ENCODE peak calls at places on chromosomes 7 and 10, in seven cellular contexts. One of them, this sample, is unnamed.

GRCh38 chr7:64558323-64558705 is 4.6 kb downstream of the ZNF680 start:
- DNase-seq in AG09319: no peak
- DNase-seq in natural killer cell: no peak
- DNase-seq in WTC11: no peak
- DNase-seq in tibial nerve: no peak
- DNase-seq in anterior cingulate cortex: no peak
- DNase-seq in mesenchymal stem cell: no peak
- DNase-seq in this sample: no peak

GRCh38 chr10:77531441-77532001 is 106.1 kb downstream of the KCNMA1 start:
- DNase-seq in WTC11: no peak
- DNase-seq in mesenchymal stem cell: peak
- DNase-seq in AG09319: no peak
- DNase-seq in anterior cingulate cortex: no peak
- DNase-seq in tibial nerve: peak
- DNase-seq in natural killer cell: no peak
- DNase-seq in this sample: no peak

GRCh38 chr7:139647085-139647484 is 123.6 kb downstream of the CLEC2L start:
- DNase-seq in tibial nerve: no peak
- DNase-seq in WTC11: no peak
- DNase-seq in anterior cingulate cortex: no peak
- DNase-seq in AG09319: no peak
- DNase-seq in mesenchymal stem cell: no peak
- DNase-seq in natural killer cell: peak
- DNase-seq in this sample: no peak

GRCh38 chr7:65800890-65801341 is 72.0 kb upstream of the VKORC1L1 start:
- DNase-seq in anterior cingulate cortex: no peak
- DNase-seq in tibial nerve: no peak
- DNase-seq in AG09319: no peak
- DNase-seq in mesenchymal stem cell: no peak
- DNase-seq in natural killer cell: no peak
- DNase-seq in WTC11: no peak
- DNase-seq in this sample: no peak

GRCh38 chr10:99535764-99536399 is 3.1 kb downstream of the NKX2-3 start:
- DNase-seq in tibial nerve: no peak
- DNase-seq in mesenchymal stem cell: no peak
- DNase-seq in WTC11: peak
- DNase-seq in anterior cingulate cortex: no peak
- DNase-seq in AG09319: no peak
- DNase-seq in natural killer cell: no peak
- DNase-seq in this sample: no peak

GRCh38 chr10:36574212-36574611 is 551.2 kb upstream of the ANKRD30A start:
- DNase-seq in natural killer cell: no peak
- DNase-seq in mesenchymal stem cell: peak
- DNase-seq in WTC11: no peak
- DNase-seq in anterior cingulate cortex: no peak
- DNase-seq in tibial nerve: peak
- DNase-seq in AG09319: no peak
- DNase-seq in this sample: no peak

GRCh38 chr7:116499168-116500070 is at the start of gene CAV2:
- DNase-seq in AG09319: no peak
- DNase-seq in WTC11: peak
- DNase-seq in mesenchymal stem cell: peak
- DNase-seq in tibial nerve: peak
- DNase-seq in natural killer cell: no peak
- DNase-seq in anterior cingulate cortex: no peak
- DNase-seq in this sample: no peak

GRCh38 chr10:27072436-27073114 is 27.7 kb downstream of the ANKRD26 start:
- DNase-seq in mesenchymal stem cell: no peak
- DNase-seq in WTC11: peak
- DNase-seq in tibial nerve: no peak
- DNase-seq in anterior cingulate cortex: no peak
- DNase-seq in natural killer cell: no peak
- DNase-seq in AG09319: no peak
- DNase-seq in this sample: no peak

GRCh38 chr7:19519443-19519977 is 189.3 kb downstream of the POLR1F start:
- DNase-seq in tibial nerve: no peak
- DNase-seq in mesenchymal stem cell: peak
- DNase-seq in WTC11: no peak
- DNase-seq in natural killer cell: no peak
- DNase-seq in anterior cingulate cortex: no peak
- DNase-seq in AG09319: no peak
- DNase-seq in this sample: no peak

GRCh38 chr10:101310528-101311439 is 43.2 kb upstream of the BTRC start:
- DNase-seq in mesenchymal stem cell: no peak
- DNase-seq in natural killer cell: no peak
- DNase-seq in AG09319: no peak
- DNase-seq in WTC11: peak
- DNase-seq in tibial nerve: no peak
- DNase-seq in anterior cingulate cortex: no peak
- DNase-seq in this sample: no peak

GRCh38 chr10:73744690-73744994 is 470 bp downstream of the SEC24C start:
- DNase-seq in AG09319: no peak
- DNase-seq in tibial nerve: peak
- DNase-seq in WTC11: no peak
- DNase-seq in anterior cingulate cortex: no peak
- DNase-seq in natural killer cell: no peak
- DNase-seq in mesenchymal stem cell: peak
- DNase-seq in this sample: no peak

GRCh38 chr10:20890009-20890408 is 7.1 kb downstream of the NEBL start:
- DNase-seq in WTC11: no peak
- DNase-seq in natural killer cell: no peak
- DNase-seq in anterior cingulate cortex: no peak
- DNase-seq in tibial nerve: no peak
- DNase-seq in mesenchymal stem cell: peak
- DNase-seq in AG09319: no peak
- DNase-seq in this sample: no peak

This sample was measured in GF-D8.